ENCODE peak calls at places on chromosomes 5 and 9, in ten cellular contexts. P is AG04450, O is H9, W is colonic mucosa, E is choroid plexus epithelial cell, L is BE2C, N is GM06990, V is astrocyte, I is omental fat pad, C is cardiac muscle cell. Q is an unnamed sample.

GRCh38 chr5:138903113-138903789 is 28.1 kb upstream of the LRRTM2 start:
- DNase-seq in P (peak; percentile 7), O (no peak), W (peak; percentile 34), E (peak; percentile 79), L (no peak), N (no peak), V (peak; percentile 86), I (no peak), C (peak; percentile 62), Q (peak; percentile 43)

GRCh38 chr5:12384005-12384404 is 479.8 kb upstream of the CTNND2 start:
- DNase-seq in P (no peak), O (no peak), W (no peak), E (no peak), L (no peak), N (no peak), V (no peak), I (no peak), C (no peak), Q (no peak)

GRCh38 chr5:181005791-181006190 is 17.1 kb downstream of the BTNL3 start:
- DNase-seq in P (no peak), O (no peak), W (no peak), E (no peak), L (no peak), N (no peak), V (no peak), I (no peak), C (no peak), Q (no peak)

GRCh38 chr5:40790947-40791593 is 7.1 kb downstream of the PRKAA1 start:
- DNase-seq in P (no peak), O (no peak), W (no peak), E (peak; percentile 41), L (no peak), N (no peak), V (peak; percentile 32), I (no peak), C (no peak), Q (no peak)

GRCh38 chr5:140497897-140498296 is 49.6 kb upstream of the EIF4EBP3 start:
- DNase-seq in P (no peak), O (no peak), W (no peak), E (no peak), L (no peak), N (no peak), V (no peak), I (no peak), C (no peak), Q (no peak)

GRCh38 chr9:93294011-93294410 is 110.1 kb downstream of the WNK2 start:
- DNase-seq in P (no peak), O (no peak), W (no peak), E (no peak), L (no peak), N (no peak), V (no peak), I (no peak), C (no peak), Q (no peak)

GRCh38 chr9:16611969-16612368 is 258.5 kb downstream of the BNC2 start:
- DNase-seq in P (no peak), O (no peak), W (no peak), E (peak; percentile 66), L (no peak), N (no peak), V (no peak), I (no peak), C (peak; percentile 68), Q (peak; percentile 41)

GRCh38 chr5:36640949-36641348 is 34.5 kb downstream of the SLC1A3 start:
- DNase-seq in P (no peak), O (no peak), W (no peak), E (no peak), L (no peak), N (no peak), V (no peak), I (no peak), C (no peak), Q (no peak)

DNA sequence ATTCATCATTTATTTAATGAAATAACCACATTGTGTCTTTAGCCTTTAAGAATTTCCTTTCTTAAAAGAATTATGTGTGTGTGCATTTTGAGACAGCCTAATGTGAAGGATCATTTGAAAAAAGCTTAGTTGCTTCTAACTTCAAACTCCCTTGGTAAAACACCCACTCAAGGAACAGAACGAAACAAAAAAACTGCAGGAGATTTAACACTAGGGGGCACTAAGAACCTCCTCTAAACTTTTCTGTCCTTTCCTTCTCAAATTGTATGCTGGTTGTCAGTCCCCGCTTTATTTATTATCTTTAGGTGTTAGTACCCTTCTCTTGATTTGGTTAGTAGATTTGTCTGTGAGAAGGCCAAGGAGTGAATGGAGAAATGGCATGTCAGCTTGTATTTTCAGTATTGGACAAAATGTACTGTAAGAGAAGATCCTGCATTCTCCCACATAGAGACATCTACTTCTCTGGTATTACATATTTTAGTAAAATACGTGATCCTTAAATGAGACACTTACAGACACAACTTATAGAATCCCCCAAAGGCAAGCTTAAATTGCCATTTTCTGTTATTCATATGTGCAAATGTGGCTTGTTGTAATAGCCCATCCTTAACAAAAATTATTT is 229.7 kb downstream of the MRPS30 start:
- DNase-seq in P (no peak), O (no peak), W (no peak), E (peak; percentile 52), L (no peak), N (no peak), V (no peak), I (no peak), C (peak; percentile 15), Q (no peak)
- TF ChIP-seq CTCF in P (peak; percentile 47), O (peak; percentile 82), W (peak; percentile 48), E (peak; percentile 55), L (peak; percentile 84), N (peak; percentile 59), V (peak; percentile 60), I (no peak), C (peak; percentile 52), Q (peak; percentile 76)

GRCh38 chr5:74424162-74424868 is 216.2 kb downstream of the ENC1 start:
- DNase-seq in P (no peak), O (no peak), W (no peak), E (peak; percentile 59), L (no peak), N (no peak), V (peak; percentile 27), I (no peak), C (peak; percentile 80), Q (no peak)

GRCh38 chr5:74421365-74421764 is 219.2 kb downstream of the ENC1 start:
- DNase-seq in P (no peak), O (no peak), W (no peak), E (no peak), L (no peak), N (no peak), V (no peak), I (no peak), C (no peak), Q (no peak)

GRCh38 chr5:74423383-74423782 is 217.1 kb downstream of the ENC1 start:
- DNase-seq in P (no peak), O (no peak), W (no peak), E (no peak), L (no peak), N (no peak), V (no peak), I (no peak), C (no peak), Q (no peak)

GRCh38 chr5:74422030-74422429 is 218.5 kb downstream of the ENC1 start:
- DNase-seq in P (no peak), O (no peak), W (no peak), E (no peak), L (no peak), N (no peak), V (no peak), I (no peak), C (no peak), Q (no peak)

DNA sequence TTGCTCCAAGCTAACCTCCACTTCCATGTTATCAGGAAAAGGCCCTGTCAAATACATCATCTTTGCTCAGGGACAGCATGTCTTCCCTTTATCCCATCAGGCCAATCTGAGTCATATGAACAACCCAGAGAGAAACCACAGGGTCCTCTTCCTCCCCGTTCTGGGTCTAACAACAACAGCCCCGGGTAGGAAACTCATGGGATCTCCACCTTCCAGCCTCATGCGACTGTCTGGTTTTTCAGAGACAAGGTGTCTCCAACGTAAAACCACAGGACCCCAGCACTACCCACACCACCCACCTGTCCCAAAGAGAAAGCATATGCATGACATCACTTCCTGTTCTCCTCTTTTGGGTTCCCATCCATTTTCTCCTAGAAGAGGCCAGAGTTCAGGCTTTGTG is 217.9 kb downstream of the ENC1 start:
- DNase-seq in P (no peak), O (no peak), W (no peak), E (no peak), L (no peak), N (no peak), V (no peak), I (no peak), C (no peak), Q (no peak)
- TF ChIP-seq CTCF in P (no peak), O (no peak), W (no peak), E (no peak), L (no peak), N (no peak), V (no peak), I (no peak), C (no peak), Q (no peak)

GRCh38 chr9:98572054-98572627 is 136.6 kb downstream of the GABBR2 start:
- DNase-seq in P (no peak), O (no peak), W (no peak), E (peak; percentile 14), L (no peak), N (no peak), V (no peak), I (no peak), C (no peak), Q (no peak)

GRCh38 chr9:98575379-98576346 is 133.1 kb downstream of the GABBR2 start:
- DNase-seq in P (peak; percentile 16), O (no peak), W (no peak), E (peak; percentile 72), L (no peak), N (peak; percentile 79), V (peak; percentile 94), I (no peak), C (peak; percentile 87), Q (peak; percentile 47)

GRCh38 chr9:98572796-98573195 is 135.9 kb downstream of the GABBR2 start:
- DNase-seq in P (no peak), O (no peak), W (no peak), E (no peak), L (no peak), N (no peak), V (no peak), I (no peak), C (no peak), Q (no peak)

GRCh38 chr9:98571643-98572042 is 137.1 kb downstream of the GABBR2 start:
- DNase-seq in P (no peak), O (no peak), W (no peak), E (no peak), L (no peak), N (no peak), V (no peak), I (no peak), C (no peak), Q (no peak)

GRCh38 chr9:98573749-98574278 is 134.9 kb downstream of the GABBR2 start:
- DNase-seq in P (no peak), O (no peak), W (no peak), E (peak; percentile 15), L (no peak), N (no peak), V (no peak), I (no peak), C (no peak), Q (no peak)
- TF ChIP-seq CTCF in P (peak; percentile 20), O (peak; percentile 46), W (no peak), E (peak; percentile 16), L (no peak), N (peak; percentile 11), V (no peak), I (no peak), C (no peak), Q (peak; percentile 50)

GRCh38 chr9:120385606-120386389 is 194.2 kb downstream of the CDK5RAP2 start:
- DNase-seq in P (no peak), O (no peak), W (no peak), E (no peak), L (no peak), N (no peak), V (no peak), I (no peak), C (no peak), Q (no peak)

GRCh38 chr9:120383611-120383998 is 196.4 kb downstream of the CDK5RAP2 start:
- DNase-seq in P (no peak), O (no peak), W (no peak), E (no peak), L (peak; percentile 55), N (no peak), V (no peak), I (no peak), C (no peak), Q (no peak)

GRCh38 chr9:120382453-120382852 is 197.5 kb downstream of the CDK5RAP2 start:
- DNase-seq in P (no peak), O (no peak), W (no peak), E (no peak), L (no peak), N (no peak), V (no peak), I (no peak), C (no peak), Q (no peak)

GRCh38 chr9:120384925-120385272 is 195.1 kb downstream of the CDK5RAP2 start:
- DNase-seq in P (no peak), O (no peak), W (no peak), E (no peak), L (no peak), N (no peak), V (no peak), I (no peak), C (no peak), Q (no peak)

GRCh38 chr9:120383999-120384924 is 195.7 kb downstream of the CDK5RAP2 start:
- DNase-seq in P (peak; percentile 29), O (no peak), W (peak; percentile 38), E (peak; percentile 36), L (no peak), N (no peak), V (peak; percentile 70), I (no peak), C (peak; percentile 69), Q (no peak)
- TF ChIP-seq CTCF in P (no peak), O (no peak), W (no peak), E (no peak), L (no peak), N (no peak), V (no peak), I (no peak), C (no peak), Q (no peak)